ENCODE peak calls at places on chromosomes 5 and 9, in four cellular contexts. R, H, V and G are unnamed samples.

GRCh38 chr5:77444356-77444755 is 47.8 kb downstream of the WDR41 start:
- DNase-seq in R (no peak), H (no peak), V (no peak), G (no peak)

GRCh38 chr5:159781626-159782157 is 134.6 kb upstream of the ADRA1B start:
- DNase-seq in R (no peak), H (no peak), V (no peak), G (no peak)

GRCh38 chr9:115395511-115396021 is 277.6 kb upstream of the TNC start:
- DNase-seq in R (no peak), H (no peak), V (no peak), G (no peak)

GRCh38 chr5:1806199-1806598 is 5.0 kb downstream of the NDUFS6 start:
- DNase-seq in R (no peak), H (no peak), V (no peak), G (no peak)

GRCh38 chr5:92676120-92676838 is 904.7 kb downstream of the NR2F1-AS1 start:
- DNase-seq in R (no peak), H (no peak), V (no peak), G (no peak)

GRCh38 chr5:73451218-73452130 is 2.9 kb upstream of the FOXD1 start:
- DNase-seq in R (peak), H (peak), V (no peak), G (peak)

GRCh38 chr5:5146530-5147160 is 6.5 kb downstream of the ADAMTS16 start:
- DNase-seq in R (no peak), H (no peak), V (no peak), G (no peak)

GRCh38 chr9:109817146-109817845 is 37.3 kb downstream of the PALM2AKAP2 start:
- DNase-seq in R (no peak), H (no peak), V (no peak), G (no peak)

GRCh38 chr5:60332244-60333018 is 367.5 kb downstream of the DEPDC1B start:
- DNase-seq in R (no peak), H (no peak), V (no peak), G (no peak)

GRCh38 chr9:33123632-33124031 is 43.5 kb downstream of the B4GALT1 start:
- DNase-seq in R (no peak), H (no peak), V (no peak), G (no peak)

GRCh38 chr5:9624196-9624947 is 5.8 kb downstream of the TAS2R1 start:
- DNase-seq in R (no peak), H (no peak), V (peak), G (no peak)

GRCh38 chr9:1005043-1005667 is 28.7 kb downstream of the DMRT3 start:
- DNase-seq in R (no peak), H (peak), V (peak), G (no peak)

GRCh38 chr5:113034182-113034773 is 57.7 kb downstream of the DCP2 start:
- DNase-seq in R (no peak), H (no peak), V (peak), G (no peak)

GRCh38 chr5:141681695-141682641 is at the start of gene ARAP3:
- DNase-seq in R (peak), H (peak), V (no peak), G (peak)

GRCh38 chr9:105884416-105884815 is 190.1 kb downstream of the TMEM38B start:
- DNase-seq in R (no peak), H (no peak), V (no peak), G (no peak)

GRCh38 chr9:75069171-75069570 is 18.8 kb downstream of the NMRK1 start:
- DNase-seq in R (no peak), H (no peak), V (no peak), G (no peak)

GRCh38 chr9:127444283-127444920 is 6.8 kb downstream of the RPL12 start:
- DNase-seq in R (no peak), H (no peak), V (no peak), G (no peak)

GRCh38 chr9:97788763-97789663 is 64.0 kb upstream of the FOXE1 start:
- DNase-seq in R (no peak), H (no peak), V (no peak), G (no peak)

GRCh38 chr5:72815580-72816296 is 723 bp upstream of the TNPO1 start:
- DNase-seq in R (no peak), H (no peak), V (no peak), G (no peak)

GRCh38 chr5:57608542-57608941 is 125.9 kb upstream of the ACTBL2 start:
- DNase-seq in R (no peak), H (no peak), V (no peak), G (no peak)

GRCh38 chr5:66540078-66540477 is 56.1 kb upstream of the MAST4 start:
- DNase-seq in R (no peak), H (no peak), V (no peak), G (no peak)

GRCh38 chr9:101220341-101220740 is 164.5 kb downstream of the BAAT start:
- DNase-seq in R (no peak), H (no peak), V (no peak), G (no peak)

GRCh38 chr5:175872287-175873089 is 1.1 kb downstream of the CPLX2 start:
- DNase-seq in R (no peak), H (peak), V (no peak), G (no peak)

GRCh38 chr9:118609355-118610044 is 759.7 kb downstream of the BRINP1 start:
- DNase-seq in R (no peak), H (no peak), V (no peak), G (no peak)